ENCODE peak calls at places on chromosomes 11 and 22, in eight cellular contexts. D is activated T-cell treated with anti-CD3 and anti-CD28 coated beads for 1 hour; P is stimulated activated CD8-positive, alpha-beta memory T cell treated with anti-CD3 and anti-CD28 coated beads, Interleukin-4, amount 100 ng/mL, for 24 hours; T is GF-D8; B is activated CD8-positive, alpha-beta memory T cell treated with anti-CD3 and anti-CD28 coated beads, Interleukin-2, amount 50 U/mL, for 48 hours; H is fibroblast of pulmonary artery; Z is activated CD4-positive, CD25-positive, alpha-beta regulatory T cell treated with anti-CD3 and anti-CD28 coated beads, Interleukin-2, amount 50 U/mL, for 72 hours; V is stimulated activated CD4-positive, alpha-beta T cell treated with anti-CD3 and anti-CD28 coated beads, TNF-alpha, amount 100 ng/mL, for 1 hour. I is an unnamed sample.

GRCh38 chr11:1500466-1501420 is 14.2 kb upstream of the MOB2 start:
- DNase-seq in D (no peak), P (no peak), T (no peak), B (no peak), H (no peak), Z (no peak), V (no peak), I (no peak)

GRCh38 chr11:118615282-118615979 is 8.0 kb downstream of the PHLDB1 start:
- DNase-seq in D (no peak), P (no peak), T (no peak), B (no peak), H (no peak), Z (no peak), V (no peak), I (no peak)

GRCh38 chr11:105870521-105871113 is 151.4 kb downstream of the MSANTD4 start:
- DNase-seq in D (no peak), P (no peak), T (no peak), B (no peak), H (no peak), Z (no peak), V (no peak), I (no peak)

GRCh38 chr22:50498322-50498861 is 9.1 kb downstream of the LMF2 start:
- DNase-seq in D (peak), P (peak), T (peak), B (peak), H (peak), Z (peak), V (peak), I (peak)

GRCh38 chr11:27524155-27524554 is 17.6 kb upstream of the LIN7C start:
- DNase-seq in D (no peak), P (no peak), T (no peak), B (no peak), H (peak), Z (no peak), V (no peak), I (peak)

GRCh38 chr22:49995059-49995412 is 17.5 kb downstream of the IL17REL start:
- DNase-seq in D (no peak), P (no peak), T (no peak), B (no peak), H (no peak), Z (no peak), V (no peak), I (no peak)

GRCh38 chr11:130160460-130161090 is 993 bp downstream of the ST14 start:
- DNase-seq in D (no peak), P (no peak), T (no peak), B (no peak), H (no peak), Z (no peak), V (no peak), I (no peak)

GRCh38 chr22:49372530-49373288 is 455.0 kb downstream of the BRD1 start:
- DNase-seq in D (no peak), P (no peak), T (no peak), B (peak), H (no peak), Z (no peak), V (no peak), I (no peak)

GRCh38 chr22:45781941-45782340 is 110.3 kb downstream of the ATXN10 start:
- DNase-seq in D (no peak), P (no peak), T (no peak), B (no peak), H (no peak), Z (no peak), V (no peak), I (peak)

GRCh38 chr11:75663808-75664207 is 5.0 kb downstream of the MAP6 start:
- DNase-seq in D (no peak), P (no peak), T (no peak), B (no peak), H (no peak), Z (no peak), V (no peak), I (no peak)

GRCh38 chr22:43964314-43964857 is 9.1 kb downstream of the SAMM50 start:
- DNase-seq in D (no peak), P (no peak), T (no peak), B (no peak), H (no peak), Z (no peak), V (no peak), I (no peak)

GRCh38 chr22:36258750-36259619 is 6.1 kb downstream of the APOL1 start:
- DNase-seq in D (no peak), P (peak), T (peak), B (peak), H (peak), Z (no peak), V (no peak), I (peak)

GRCh38 chr11:60830478-60831142 is 11.3 kb upstream of the CCDC86 start:
- DNase-seq in D (no peak), P (no peak), T (no peak), B (no peak), H (no peak), Z (no peak), V (no peak), I (no peak)